ENCODE peak calls at places on chromosomes 5 and 9, in six cellular contexts. C is aorta, S is transverse colon, D is A673, Z is sigmoid colon, W is GM23248. X is an unnamed sample. For H3K4me1, the result is how much of the 10 kb centered on the place peaks cover.

GRCh38 chr9:74711371-74711770 is 176.3 kb downstream of the TRPM6 start:
- DNase-seq in W (no peak), Z (no peak), D (no peak), S (no peak), C (no peak), X (no peak)

GRCh38 chr5:57804500-57804899 is 321.9 kb upstream of the ACTBL2 start:
- DNase-seq in W (no peak), D (no peak), S (no peak), C (no peak), Z (no peak), X (no peak)

GRCh38 chr9:124535846-124536245 is 28.6 kb upstream of the NR5A1 start:
- DNase-seq in S (no peak), Z (no peak), D (no peak), C (no peak), W (no peak), X (no peak)

GRCh38 chr5:76604838-76605237 is 18.4 kb downstream of the F2RL2 start:
- DNase-seq in D (peak), S (no peak), C (no peak), W (peak), Z (no peak), X (no peak)

GRCh38 chr5:172757394-172758010 is 13.5 kb downstream of the DUSP1 start:
- DNase-seq in S (no peak), Z (peak), W (no peak), C (no peak), D (peak), X (no peak)

GRCh38 chr5:28523887-28524637 is 1485.7 kb upstream of the CDH9 start:
- DNase-seq in C (no peak), W (no peak), Z (no peak), S (no peak), D (peak), X (peak)

GRCh38 chr5:170484847-170485605 is 18.8 kb upstream of the KCNIP1 start:
- DNase-seq in D (no peak), Z (no peak), W (peak), C (no peak), S (no peak), X (no peak)

GRCh38 chr5:168424506-168425298 is 61.6 kb upstream of the RARS1 start:
- DNase-seq in C (no peak), D (no peak), W (peak), Z (no peak), S (no peak), X (no peak)

GRCh38 chr5:58871648-58872242 is 288.9 kb downstream of the RAB3C start:
- DNase-seq in D (peak), W (peak), Z (no peak), C (no peak), S (no peak), X (peak)

GRCh38 chr5:154015071-154015693 is 23.5 kb downstream of the FAM114A2 start:
- DNase-seq in W (no peak), C (no peak), S (no peak), D (peak), Z (no peak), X (no peak)

GRCh38 chr9:114313186-114313585 is 9.7 kb upstream of the ORM1 start:
- DNase-seq in C (no peak), W (no peak), S (no peak), Z (no peak), D (no peak), X (no peak)

GRCh38 chr5:134464988-134465855 is 53.5 kb upstream of the CDKN2AIPNL start:
- DNase-seq in W (no peak), S (no peak), C (no peak), Z (no peak), D (no peak), X (no peak)

GRCh38 chr5:54701179-54701578 is 183.6 kb downstream of the SNX18 start:
- DNase-seq in D (peak), C (peak), Z (no peak), S (no peak), W (peak), X (no peak)

GRCh38 chr9:115326461-115326860 is 208.5 kb upstream of the TNC start:
- DNase-seq in W (no peak), D (no peak), S (no peak), Z (no peak), C (no peak), X (no peak)

GRCh38 chr9:18023332-18023731 is 444.5 kb downstream of the SH3GL2 start:
- DNase-seq in C (no peak), S (no peak), Z (no peak), D (no peak), W (no peak), X (no peak)

GRCh38 chr5:77390795-77391194 is 101.3 kb downstream of the WDR41 start:
- DNase-seq in D (no peak), W (peak), Z (no peak), C (no peak), S (no peak), X (no peak)

GRCh38 chr5:20041326-20041977 is 53.5 kb upstream of the CDH18 start:
- DNase-seq in W (peak), Z (no peak), S (no peak), C (no peak), D (no peak), X (no peak)

GRCh38 chr9:88537743-88538055 is 2.7 kb downstream of the NXNL2 start:
- DNase-seq in Z (peak), C (peak), D (peak), S (peak), W (peak), X (no peak)

GRCh38 chr5:170355601-170356098 is 33.5 kb downstream of the KCNMB1 start:
- DNase-seq in S (no peak), D (no peak), C (no peak), Z (peak), W (no peak), X (no peak)

GRCh38 chr9:37528652-37529072 is 42.9 kb downstream of the POLR1E start:
- DNase-seq in Z (no peak), D (no peak), S (peak), C (no peak), W (no peak), X (no peak)

GRCh38 chr9:113593682-113594281 is 130.3 kb downstream of the RGS3 start:
- DNase-seq in C (peak), D (peak), Z (peak), S (peak), W (peak), X (peak)

GRCh38 chr5:165630211-165630866 is 2124.9 kb downstream of the MAT2B start:
- DNase-seq in W (peak), D (peak), C (no peak), S (peak), Z (peak), X (peak)

GRCh38 chr9:20271723-20272122 is 350.6 kb downstream of the MLLT3 start:
- DNase-seq in D (no peak), Z (no peak), W (no peak), C (no peak), S (no peak), X (no peak)

GRCh38 chr5:177608243-177609075 is 8.5 kb downstream of the B4GALT7 start:
- DNase-seq in D (no peak), S (no peak), C (no peak), Z (no peak), W (no peak), X (peak)

GRCh38 chr9:34588671-34589370 is 703 bp downstream of the CNTFR start:
- DNase-seq in C (no peak), Z (no peak), S (no peak), W (no peak), D (no peak), X (no peak)

GRCh38 chr9:93136011-93136440 is 2.0 kb upstream of the NINJ1 start:
- DNase-seq in S (no peak), Z (peak), D (no peak), W (peak), C (no peak), X (no peak)

GRCh38 chr9:15310448-15310847 is 3.4 kb upstream of the TTC39B start:
- DNase-seq in Z (no peak), D (no peak), W (no peak), S (no peak), C (no peak), X (no peak)

GRCh38 chr5:1189269-1189668 is 12.1 kb upstream of the SLC6A19 start:
- DNase-seq in W (no peak), D (no peak), C (no peak), S (no peak), Z (no peak), X (no peak)

GRCh38 chr9:124820606-124821246 is 32.5 kb upstream of the WDR38 start:
- DNase-seq in D (no peak), Z (no peak), W (no peak), C (peak), S (no peak), X (no peak)

GRCh38 chr5:33371660-33372059 is 69.1 kb upstream of the TARS1 start:
- DNase-seq in W (peak), S (no peak), Z (no peak), C (no peak), D (no peak), X (no peak)

GRCh38 chr5:135441256-135441915 is 5.8 kb downstream of the DCANP1 start:
- DNase-seq in S (no peak), D (no peak), C (no peak), Z (peak), W (no peak), X (no peak)

GRCh38 chr5:136249678-136250266 is 56.8 kb upstream of the SMIM32 start:
- DNase-seq in D (peak), W (peak), S (peak), C (peak), Z (no peak), X (peak)

GRCh38 chr9:84519486-84519885 is 150.0 kb upstream of the NTRK2 start:
- DNase-seq in C (no peak), Z (no peak), S (no peak), W (no peak), D (no peak), X (no peak)

GRCh38 chr5:137145726-137146125 is 353.4 kb downstream of the SPOCK1 start:
- DNase-seq in W (peak), Z (no peak), D (no peak), S (no peak), C (no peak), X (no peak)

GRCh38 chr9:135340143-135340655 is 139.4 kb upstream of the PPP1R26 start:
- DNase-seq in Z (no peak), D (peak), C (no peak), W (no peak), S (no peak), X (no peak)

GRCh38 chr9:83744206-83744605 is 36.4 kb upstream of the UBQLN1 start:
- DNase-seq in Z (no peak), D (no peak), S (no peak), W (no peak), C (no peak), X (no peak)

GRCh38 chr9:73023025-73023541 is 70.2 kb upstream of the ALDH1A1 start:
- DNase-seq in Z (peak), D (peak), C (peak), W (peak), S (peak), X (peak)

GRCh38 chr5:85784746-85785145 is 833.0 kb upstream of the COX7C start:
- DNase-seq in C (no peak), S (no peak), Z (no peak), W (no peak), D (no peak), X (no peak)

GRCh38 chr9:7266911-7267555 is 509.3 kb downstream of the KDM4C start:
- DNase-seq in Z (no peak), S (peak), C (no peak), W (no peak), D (no peak), X (peak)
- H3K4me1 ChIP-seq in Z (under half), S (under half), C (under half), W (under half), D (under half), X (under half)

GRCh38 chr5:138873096-138873885 is 1.8 kb downstream of the LRRTM2 start:
- DNase-seq in D (peak), S (no peak), Z (no peak), W (no peak), C (no peak), X (peak)
- H3K4me1 ChIP-seq in D (under half), S (under half), Z (under half), W (under half), C (under half), X (under half)

GRCh38 chr5:30405821-30406220 is 787.7 kb upstream of the CDH6 start:
- DNase-seq in W (no peak), D (no peak), C (no peak), Z (no peak), S (no peak), X (no peak)
- H3K4me1 ChIP-seq in W (under half), D (under half), C (under half), Z (under half), S (under half), X (under half)

GRCh38 chr5:146176805-146177204 is 5.6 kb downstream of the LARS1 start:
- DNase-seq in C (no peak), Z (no peak), D (no peak), W (no peak), S (no peak), X (no peak)
- H3K4me1 ChIP-seq in C (under half), Z (under half), D (under half), W (under half), S (under half), X (under half)

DNA sequence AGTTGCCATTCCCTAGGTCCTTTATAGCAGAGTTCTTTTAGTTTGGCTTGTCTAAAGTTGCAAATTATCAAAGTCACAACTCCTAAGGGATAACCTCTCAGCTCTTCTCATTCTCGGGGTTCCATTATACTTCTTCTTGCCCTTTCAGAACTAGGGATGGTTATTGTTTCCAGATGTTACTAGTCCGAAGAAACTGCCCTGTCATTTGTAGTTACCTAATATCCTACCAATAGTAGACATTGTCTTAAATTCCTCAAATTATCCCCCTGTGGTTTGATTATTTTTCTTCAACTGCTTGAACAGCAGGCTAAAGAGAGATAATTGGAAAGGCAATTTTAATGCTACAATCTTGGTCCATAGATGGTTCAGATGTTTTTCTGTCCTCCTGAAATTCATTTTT is 709.8 kb downstream of the KCTD16 start:
- DNase-seq in S (no peak), W (no peak), C (no peak), D (no peak), Z (no peak), X (no peak)
- H3K4me1 ChIP-seq in S (under half), W (under half), C (under half), D (under half), Z (under half), X (under half)

DNA sequence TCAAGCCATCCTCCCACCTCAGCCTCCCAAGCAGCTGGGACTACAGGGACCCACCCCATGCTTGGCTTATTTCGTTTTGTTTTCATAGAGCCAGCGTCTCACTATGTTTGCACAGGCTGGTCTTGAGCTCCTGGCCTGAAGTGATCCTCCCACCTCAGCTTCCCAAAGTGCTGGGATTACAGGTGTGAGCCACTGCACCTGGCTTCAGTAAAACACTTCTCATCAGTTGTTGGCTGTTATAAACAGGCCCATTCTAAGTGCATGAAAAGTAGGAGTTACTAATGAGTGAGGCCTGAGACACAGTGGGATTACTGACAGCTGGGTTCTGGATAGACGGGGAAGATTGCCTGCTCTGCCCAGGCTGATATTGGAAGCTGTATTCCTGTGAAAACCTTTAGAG is 3.5 kb downstream of the CRB2 start:
- DNase-seq in D (no peak), W (no peak), C (no peak), S (no peak), Z (no peak), X (no peak)
- H3K4me1 ChIP-seq in D (under half), W (under half), C (under half), S (under half), Z (under half), X (under half)

X was measured in HAP-1.